ENCODE peak calls at places on chromosomes 11 and 22, in four cellular contexts. One of them, this sample, is unnamed.
A peak's percentile ranks its signal among the peaks of the same experiment; 100 is the strongest.

GRCh38 chr22:27318516-27318915 is 483.0 kb downstream of the MN1 start:
- DNase-seq in A172: no peak
- DNase-seq in colonic mucosa: peak; percentile 49
- DNase-seq in astrocyte of the spinal cord: peak; percentile 48
- DNase-seq in this sample: no peak

GRCh38 chr11:14653090-14653489 is 9.5 kb downstream of the PDE3B start:
- DNase-seq in A172: no peak
- DNase-seq in colonic mucosa: no peak
- DNase-seq in astrocyte of the spinal cord: no peak
- DNase-seq in this sample: no peak

GRCh38 chr11:128553662-128554392 is 33.5 kb downstream of the ETS1 start:
- DNase-seq in A172: peak; percentile 21
- DNase-seq in colonic mucosa: no peak
- DNase-seq in astrocyte of the spinal cord: peak; percentile 32
- DNase-seq in this sample: no peak

GRCh38 chr11:34224434-34224966 is 119.1 kb downstream of the NAT10 start:
- DNase-seq in A172: no peak
- DNase-seq in colonic mucosa: no peak
- DNase-seq in astrocyte of the spinal cord: no peak
- DNase-seq in this sample: no peak

GRCh38 chr11:132471491-132471890 is 1060.8 kb downstream of the OPCML start:
- DNase-seq in A172: no peak
- DNase-seq in colonic mucosa: no peak
- DNase-seq in astrocyte of the spinal cord: no peak
- DNase-seq in this sample: no peak

GRCh38 chr11:34358258-34358665 is 452 bp upstream of the ABTB2 start:
- DNase-seq in A172: peak; percentile 57
- DNase-seq in colonic mucosa: peak; percentile 75
- DNase-seq in astrocyte of the spinal cord: peak; percentile 81
- DNase-seq in this sample: peak; percentile 48

GRCh38 chr22:50438305-50439275 is 36.2 kb downstream of the SBF1 start:
- DNase-seq in A172: no peak
- DNase-seq in colonic mucosa: no peak
- DNase-seq in astrocyte of the spinal cord: no peak
- DNase-seq in this sample: no peak

GRCh38 chr11:93169950-93170561 is 27.7 kb downstream of the SLC36A4 start:
- DNase-seq in A172: peak; percentile 13
- DNase-seq in colonic mucosa: no peak
- DNase-seq in astrocyte of the spinal cord: peak; percentile 47
- DNase-seq in this sample: no peak

GRCh38 chr22:32920734-32921133 is 119.2 kb downstream of the TIMP3 start:
- DNase-seq in A172: no peak
- DNase-seq in colonic mucosa: no peak
- DNase-seq in astrocyte of the spinal cord: no peak
- DNase-seq in this sample: no peak

GRCh38 chr22:37244114-37244921 is at the start of gene RAC2:
- DNase-seq in A172: peak; percentile 65
- DNase-seq in colonic mucosa: peak; percentile 88
- DNase-seq in astrocyte of the spinal cord: peak; percentile 55
- DNase-seq in this sample: no peak

GRCh38 chr11:131934006-131934405 is 563.6 kb downstream of the NTM start:
- DNase-seq in A172: no peak
- DNase-seq in colonic mucosa: no peak
- DNase-seq in astrocyte of the spinal cord: no peak
- DNase-seq in this sample: no peak

GRCh38 chr11:103486609-103487008 is 377.4 kb downstream of the DYNC2H1 start:
- DNase-seq in A172: no peak
- DNase-seq in colonic mucosa: no peak
- DNase-seq in astrocyte of the spinal cord: no peak
- DNase-seq in this sample: no peak

GRCh38 chr11:2555376-2555775 is 110.6 kb downstream of the KCNQ1 start:
- DNase-seq in A172: no peak
- DNase-seq in colonic mucosa: no peak
- DNase-seq in astrocyte of the spinal cord: no peak
- DNase-seq in this sample: no peak

This sample was measured in neural crest cell.